ENCODE peak calls at places on chromosomes 11 and 22, in ten cellular contexts. C is gastrocnemius medialis, O is tibial nerve, B is lower leg skin, K is esophagus squamous epithelium, G is transverse colon, U is adrenal gland, M is heart left ventricle, P is Peyer's patch, D is IMR-90. J is an unnamed sample.

GRCh38 chr11:77232242-77232641 is 69.2 kb downstream of the GDPD4 start:
- DNase-seq in M (no peak), D (no peak), G (no peak), P (no peak), B (no peak), C (no peak), O (no peak), K (no peak), U (no peak), J (no peak)

GRCh38 chr22:25747245-25747944 is 5.4 kb downstream of the MYO18B start:
- DNase-seq in K (no peak), D (peak), U (peak), G (peak), P (no peak), B (no peak), M (peak), O (no peak), C (peak), J (no peak)

GRCh38 chr11:63022422-63022821 is 6.8 kb upstream of the SLC22A8 start:
- DNase-seq in D (no peak), K (no peak), C (no peak), M (no peak), O (no peak), G (no peak), B (no peak), P (no peak), U (no peak), J (no peak)

GRCh38 chr11:65243773-65244172 is 18.0 kb upstream of the POLA2 start:
- DNase-seq in D (no peak), K (no peak), G (no peak), B (no peak), U (no peak), O (no peak), P (no peak), C (no peak), M (no peak), J (no peak)

GRCh38 chr11:66566221-66566620 is 2.2 kb downstream of the CTSF start:
- DNase-seq in U (no peak), O (no peak), G (no peak), B (no peak), M (no peak), D (no peak), K (no peak), C (no peak), P (no peak), J (no peak)

GRCh38 chr22:47656806-47657205 is 894.4 kb downstream of the TBC1D22A start:
- DNase-seq in G (no peak), K (no peak), B (no peak), O (no peak), U (no peak), P (no peak), D (no peak), C (no peak), M (no peak), J (no peak)

GRCh38 chr11:70710192-70710965 is 312.1 kb downstream of the CTTN start:
- DNase-seq in C (no peak), O (no peak), G (no peak), M (no peak), K (no peak), P (no peak), B (no peak), D (no peak), U (no peak), J (no peak)

GRCh38 chr11:126637800-126638175 is 282.3 kb downstream of the ST3GAL4 start:
- DNase-seq in C (no peak), G (no peak), P (no peak), M (no peak), B (no peak), D (peak), K (no peak), U (no peak), O (no peak), J (no peak)

GRCh38 chr11:975824-976223 is 50.2 kb downstream of the AP2A2 start:
- DNase-seq in G (no peak), K (no peak), U (no peak), C (no peak), M (no peak), O (no peak), P (no peak), B (no peak), D (peak), J (peak)

GRCh38 chr11:101438126-101438525 is 145.7 kb downstream of the TRPC6 start:
- DNase-seq in U (no peak), O (no peak), M (no peak), G (no peak), D (no peak), P (no peak), C (no peak), K (no peak), B (no peak), J (no peak)

GRCh38 chr11:102836290-102836875 is 7.0 kb downstream of the MMP3 start:
- DNase-seq in D (peak), B (no peak), P (no peak), C (peak), K (no peak), O (peak), U (no peak), M (no peak), G (no peak), J (no peak)

GRCh38 chr11:19813158-19813879 is 100.7 kb downstream of the NAV2 start:
- DNase-seq in M (no peak), O (no peak), U (no peak), D (no peak), K (no peak), P (no peak), G (no peak), B (no peak), C (peak), J (no peak)

GRCh38 chr11:2708151-2708581 is 8.4 kb upstream of the KCNQ1OT1 start:
- DNase-seq in C (peak), U (no peak), D (no peak), M (no peak), B (no peak), O (peak), G (no peak), P (no peak), K (no peak), J (no peak)

GRCh38 chr11:86816251-86816726 is 15.9 kb downstream of the PRSS23 start:
- DNase-seq in P (no peak), O (no peak), B (no peak), K (no peak), G (no peak), U (no peak), C (no peak), M (no peak), D (peak), J (no peak)

GRCh38 chr22:46061431-46062231 is 84.7 kb upstream of the WNT7B start:
- DNase-seq in K (no peak), B (no peak), M (no peak), C (peak), P (no peak), O (no peak), D (no peak), U (peak), G (peak), J (no peak)

GRCh38 chr11:130706572-130706971 is 209.7 kb downstream of the SNX19 start:
- DNase-seq in K (no peak), B (no peak), M (no peak), U (no peak), C (no peak), O (no peak), D (peak), P (no peak), G (no peak), J (no peak)

GRCh38 chr11:59182457-59183151 is 10.7 kb downstream of the DTX4 start:
- DNase-seq in D (no peak), B (no peak), C (no peak), O (no peak), U (no peak), G (peak), P (peak), K (no peak), M (no peak), J (no peak)

GRCh38 chr11:8328848-8329330 is 65.2 kb upstream of the LMO1 start:
- DNase-seq in K (no peak), O (peak), B (peak), C (peak), D (peak), G (peak), U (peak), P (peak), M (peak), J (peak)
- TF ChIP-seq POLR2A in K (no peak), O (no peak), B (no peak), C (no peak), D (no peak), G (no peak), U (peak), P (no peak), M (no peak), J (no peak)

GRCh38 chr11:17421781-17422180 is 33.3 kb upstream of the KCNJ11 start:
- DNase-seq in O (no peak), D (no peak), G (no peak), C (peak), U (no peak), K (no peak), P (no peak), M (no peak), B (no peak), J (no peak)

GRCh38 chr11:17428930-17429329 is 40.5 kb upstream of the KCNJ11 start:
- DNase-seq in M (no peak), K (no peak), G (no peak), O (no peak), D (no peak), U (no peak), P (no peak), B (no peak), C (no peak), J (no peak)

GRCh38 chr11:17428261-17428660 is 39.8 kb upstream of the KCNJ11 start:
- DNase-seq in O (no peak), K (no peak), G (no peak), D (no peak), P (no peak), U (no peak), M (no peak), C (no peak), B (no peak), J (no peak)

GRCh38 chr11:17418437-17418836 is 30.0 kb upstream of the KCNJ11 start:
- DNase-seq in C (no peak), O (no peak), G (no peak), M (no peak), K (no peak), P (no peak), U (no peak), D (no peak), B (no peak), J (no peak)

GRCh38 chr11:17423533-17424310 is 35.3 kb upstream of the KCNJ11 start:
- DNase-seq in D (no peak), M (no peak), K (no peak), C (no peak), U (no peak), B (no peak), P (no peak), O (no peak), G (peak), J (no peak)
- TF ChIP-seq POLR2A in D (no peak), M (no peak), K (no peak), C (no peak), U (no peak), B (no peak), P (no peak), O (no peak), G (no peak), J (no peak)

GRCh38 chr11:119350302-119350701 is 3.8 kb upstream of the MFRP start:
- DNase-seq in C (no peak), U (no peak), O (no peak), K (no peak), M (no peak), G (no peak), B (no peak), P (no peak), D (no peak), J (no peak)

GRCh38 chr11:119347242-119347641 is 737 bp upstream of the MFRP start:
- DNase-seq in O (no peak), B (no peak), C (peak), U (no peak), M (no peak), D (no peak), K (no peak), P (no peak), G (no peak), J (no peak)

GRCh38 chr11:119347940-119348339 is 1.4 kb upstream of the MFRP start:
- DNase-seq in P (no peak), B (no peak), C (peak), O (no peak), M (no peak), D (no peak), G (no peak), U (no peak), K (no peak), J (no peak)

GRCh38 chr11:119352857-119353260 is 6.4 kb upstream of the MFRP start:
- DNase-seq in B (no peak), D (no peak), U (peak), M (peak), K (no peak), O (no peak), P (no peak), C (peak), G (no peak), J (no peak)

DNA sequence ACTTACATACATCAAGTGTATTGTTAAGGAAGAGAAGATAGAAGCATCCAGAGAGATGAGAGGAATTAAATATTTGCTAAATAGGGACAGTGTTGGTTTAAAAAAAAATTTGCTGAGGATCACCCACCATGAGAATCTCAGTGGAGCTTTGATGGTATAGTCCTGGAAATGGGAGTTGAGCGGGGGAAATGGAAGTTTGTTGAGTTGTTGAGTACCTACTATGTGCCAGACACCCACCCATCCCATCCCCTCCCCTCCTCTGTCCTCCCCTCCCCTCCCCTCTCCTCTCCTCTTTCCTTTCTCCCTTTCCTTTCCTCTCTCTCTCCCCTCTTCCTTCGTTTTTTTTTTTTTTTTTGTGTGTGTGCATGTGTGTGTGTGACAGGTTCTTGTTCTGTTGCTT is 4.7 kb upstream of the MFRP start:
- DNase-seq in O (no peak), C (no peak), D (no peak), P (no peak), K (no peak), G (no peak), B (no peak), M (no peak), U (no peak), J (no peak)
- TF ChIP-seq POLR2A in O (no peak), C (no peak), D (no peak), P (no peak), K (no peak), G (no peak), B (no peak), M (no peak), U (no peak), J (no peak)

DNA sequence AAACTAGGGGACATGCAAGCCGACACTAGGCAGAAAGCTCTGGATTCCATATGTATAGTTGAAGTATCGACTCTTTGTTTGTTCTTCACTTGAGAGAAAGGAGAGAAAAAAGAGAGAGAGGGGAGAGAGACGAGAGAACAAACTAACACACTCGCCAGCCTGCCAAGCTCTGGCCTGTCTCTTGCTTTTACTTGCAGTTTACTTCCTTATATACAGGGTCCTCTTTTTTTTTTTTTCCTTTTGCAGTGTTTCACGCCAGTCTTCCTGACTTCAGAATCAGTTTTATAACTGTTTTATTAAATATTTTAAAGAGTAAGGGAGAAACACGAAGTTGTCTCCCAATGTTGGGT is 19.9 kb downstream of the TEAD1 start:
- DNase-seq in G (peak), U (no peak), B (no peak), O (no peak), M (no peak), C (no peak), K (no peak), P (no peak), D (peak), J (no peak)
- TF ChIP-seq POLR2A in G (peak), U (no peak), B (no peak), O (no peak), M (no peak), C (no peak), K (no peak), P (peak), D (no peak), J (no peak)

GRCh38 chr11:89489930-89490329 is 1.2 kb downstream of the NOX4 start:
- DNase-seq in D (peak), U (no peak), C (no peak), B (no peak), M (no peak), K (no peak), G (no peak), O (no peak), P (no peak), J (no peak)

GRCh38 chr11:89487016-89487415 is 4.2 kb downstream of the NOX4 start:
- DNase-seq in M (no peak), C (no peak), G (no peak), O (no peak), U (no peak), D (peak), P (no peak), B (no peak), K (no peak), J (no peak)

GRCh38 chr11:89495951-89496350 is 4.8 kb upstream of the NOX4 start:
- DNase-seq in O (peak), D (peak), P (no peak), M (peak), U (no peak), K (no peak), C (peak), G (no peak), B (peak), J (no peak)

GRCh38 chr11:89491141-89491690 is at the start of gene NOX4:
- DNase-seq in O (peak), B (no peak), M (peak), P (no peak), D (peak), U (no peak), G (no peak), K (no peak), C (peak), J (no peak)
- TF ChIP-seq POLR2A in O (no peak), B (no peak), M (peak), P (no peak), D (peak), U (no peak), G (no peak), K (no peak), C (no peak), J (no peak)

GRCh38 chr11:128520206-128520885 is 67.0 kb downstream of the ETS1 start:
- DNase-seq in M (no peak), K (no peak), D (no peak), C (no peak), G (no peak), B (no peak), O (no peak), P (no peak), U (no peak), J (no peak)
- TF ChIP-seq POLR2A in M (no peak), K (peak), D (peak), C (no peak), G (peak), B (no peak), O (no peak), P (no peak), U (no peak), J (no peak)